ENCODE peak calls at places on chromosomes 12 and 14, in six cellular contexts. S is epithelial cell of proximal tubule, X is heart left ventricle, P is fibroblast of mammary gland, Q is astrocyte of the spinal cord, R is AG09319. J is an unnamed sample.

GRCh38 chr14:33871394-33871793 is 79.5 kb downstream of the EGLN3 start:
- DNase-seq in S (no peak), X (no peak), P (no peak), Q (no peak), R (no peak), J (no peak)

GRCh38 chr12:16884056-16884455 is 278.1 kb upstream of the LMO3 start:
- DNase-seq in S (no peak), X (no peak), P (peak; percentile 0), Q (no peak), R (no peak), J (no peak)

GRCh38 chr12:123896786-123897185 is 75.8 kb downstream of the CCDC92 start:
- DNase-seq in S (no peak), X (no peak), P (peak; percentile 77), Q (no peak), R (peak; percentile 88), J (peak; percentile 43)

GRCh38 chr14:91246051-91246852 is 1.7 kb upstream of the GPR68 start:
- DNase-seq in S (no peak), X (no peak), P (no peak), Q (no peak), R (no peak), J (no peak)

GRCh38 chr12:65818454-65819382 is 5.6 kb upstream of the HMGA2 start:
- DNase-seq in S (no peak), X (no peak), P (no peak), Q (peak; percentile 43), R (no peak), J (peak; percentile 77)

GRCh38 chr14:20652996-20653975 is 11.8 kb upstream of the OR6S1 start:
- DNase-seq in S (no peak), X (no peak), P (peak; percentile 92), Q (peak; percentile 42), R (peak; percentile 56), J (peak; percentile 85)

GRCh38 chr14:47509957-47510356 is 165.4 kb downstream of the MDGA2 start:
- DNase-seq in S (no peak), X (no peak), P (no peak), Q (no peak), R (no peak), J (no peak)

GRCh38 chr14:81384900-81385299 is 15.2 kb downstream of the STON2 start:
- DNase-seq in S (peak; percentile 94), X (no peak), P (peak; percentile 51), Q (peak; percentile 84), R (peak; percentile 83), J (no peak)

GRCh38 chr12:53726342-53726741 is 910 bp downstream of the CALCOCO1 start:
- DNase-seq in S (no peak), X (no peak), P (no peak), Q (no peak), R (no peak), J (no peak)

GRCh38 chr12:91091916-91092715 is 19.2 kb downstream of the LUM start:
- DNase-seq in S (no peak), X (no peak), P (peak; percentile 23), Q (peak; percentile 29), R (no peak), J (no peak)

GRCh38 chr12:4169522-4169921 is 104.0 kb upstream of the CCND2 start:
- DNase-seq in S (no peak), X (no peak), P (no peak), Q (no peak), R (no peak), J (no peak)

GRCh38 chr14:85501751-85502150 is 28.2 kb upstream of the FLRT2 start:
- DNase-seq in S (no peak), X (no peak), P (no peak), Q (no peak), R (no peak), J (no peak)

GRCh38 chr12:46217686-46218508 is 50.9 kb downstream of the SLC38A1 start:
- DNase-seq in S (no peak), X (no peak), P (no peak), Q (no peak), R (no peak), J (no peak)

DNA sequence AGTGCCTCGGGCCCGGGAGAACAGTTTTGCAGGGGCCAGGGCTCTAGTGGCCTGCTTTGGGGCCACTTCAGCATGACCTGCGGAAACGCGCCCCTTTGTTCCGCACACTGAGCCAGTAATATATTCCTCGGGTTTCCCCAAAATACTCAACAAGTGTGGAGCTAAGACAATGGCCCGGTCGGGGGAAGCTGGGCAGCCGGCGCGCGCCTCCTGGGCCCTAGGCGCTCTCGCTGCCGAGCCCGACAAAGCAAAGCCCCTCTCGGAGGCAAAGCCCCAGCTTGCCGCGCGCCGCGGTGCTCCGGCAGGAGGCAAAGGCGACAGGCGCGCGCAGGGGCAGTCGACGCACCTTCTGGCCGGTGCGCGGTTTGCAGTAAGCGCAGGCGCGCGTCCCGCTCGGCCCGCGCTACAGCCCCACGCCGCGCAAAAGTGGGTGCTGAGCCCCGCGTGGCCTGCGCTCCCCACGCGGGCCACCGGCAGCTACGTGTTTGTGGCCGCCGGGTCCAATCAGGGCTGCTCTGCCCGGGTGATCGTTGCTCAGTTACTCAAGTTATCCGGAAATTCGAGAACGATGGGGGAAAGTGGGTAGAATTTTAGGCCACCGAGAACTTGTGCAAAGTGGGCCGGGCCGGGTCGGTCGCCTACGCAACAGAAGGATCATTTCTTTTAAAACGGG is 3.2 kb downstream of the RFX4 start:
- DNase-seq in S (no peak), X (no peak), P (no peak), Q (no peak), R (no peak), J (no peak)
- TF ChIP-seq CTCF in S (no peak), X (no peak), P (no peak), Q (no peak), R (no peak), J (no peak)

DNA sequence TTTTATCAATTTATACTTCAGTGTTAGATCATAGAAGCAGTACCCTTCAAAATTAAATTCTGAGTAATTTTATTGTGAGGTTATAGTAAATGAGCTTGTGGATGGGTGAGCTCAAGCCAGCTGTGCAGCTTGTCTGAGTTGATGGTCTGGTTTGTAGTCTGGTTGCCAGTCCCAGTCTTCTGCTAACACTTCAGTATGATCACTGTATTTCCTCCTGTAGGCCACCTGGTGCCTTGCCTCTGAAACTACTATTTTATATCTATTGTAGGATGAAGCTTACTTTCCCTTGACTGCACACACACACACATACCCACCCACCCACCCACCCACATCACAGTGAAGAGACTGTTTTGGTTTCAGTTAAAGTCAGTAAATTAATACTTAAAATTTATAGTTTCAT is 496.4 kb downstream of the PCNX1 start:
- DNase-seq in S (no peak), X (no peak), P (peak; percentile 40), Q (peak; percentile 36), R (no peak), J (peak; percentile 31)
- TF ChIP-seq CTCF in S (no peak), X (no peak), P (peak; percentile 13), Q (peak; percentile 9), R (no peak), J (peak; percentile 34)

GRCh38 chr14:69260979-69261605 is 1.1 kb downstream of the GALNT16 start:
- DNase-seq in S (no peak), X (peak; percentile 70), P (no peak), Q (no peak), R (no peak), J (no peak)
- TF ChIP-seq CTCF in S (peak; percentile 58), X (peak; percentile 81), P (peak; percentile 15), Q (peak; percentile 44), R (peak; percentile 31), J (peak; percentile 75)

GRCh38 chr12:69154585-69155363 is 84.6 kb upstream of the CPSF6 start:
- DNase-seq in S (no peak), X (peak; percentile 47), P (peak; percentile 72), Q (peak; percentile 52), R (peak; percentile 15), J (peak; percentile 31)
- TF ChIP-seq CTCF in S (peak; percentile 96), X (peak; percentile 88), P (peak; percentile 97), Q (peak; percentile 95), R (peak; percentile 96), J (peak; percentile 99)

DNA sequence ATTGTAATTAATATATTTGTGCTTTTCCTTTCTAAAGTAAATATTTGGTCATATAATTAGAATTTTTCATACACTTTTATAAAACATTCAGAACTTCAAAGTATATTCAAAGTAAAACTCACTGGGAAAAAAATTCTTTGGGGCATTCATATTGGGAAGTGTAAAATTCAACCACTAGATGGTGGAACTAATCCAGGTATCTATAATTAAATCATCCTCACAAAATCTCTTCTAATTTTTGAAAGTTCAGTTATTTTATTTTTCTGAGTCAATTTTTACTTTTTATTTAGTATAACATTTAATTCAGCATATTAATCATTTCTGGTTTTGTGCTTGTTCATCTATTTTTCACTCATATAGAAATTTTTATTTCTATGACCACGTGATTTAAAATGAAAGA is 81.0 kb downstream of the NTS start:
- DNase-seq in S (no peak), X (no peak), P (peak; percentile 4), Q (peak; percentile 18), R (no peak), J (no peak)
- TF ChIP-seq CTCF in S (peak; percentile 44), X (no peak), P (peak; percentile 15), Q (peak; percentile 4), R (no peak), J (peak; percentile 54)

GRCh38 chr14:99649643-99650042 is 4.7 kb downstream of the HHIPL1 start:
- DNase-seq in S (no peak), X (no peak), P (no peak), Q (no peak), R (no peak), J (no peak)

GRCh38 chr14:99654235-99655000 is 9.5 kb downstream of the HHIPL1 start:
- DNase-seq in S (peak; percentile 29), X (no peak), P (peak; percentile 78), Q (peak; percentile 78), R (peak; percentile 63), J (peak; percentile 58)

GRCh38 chr14:99650189-99650588 is 5.3 kb downstream of the HHIPL1 start:
- DNase-seq in S (no peak), X (no peak), P (no peak), Q (no peak), R (no peak), J (no peak)

GRCh38 chr14:99653618-99654017 is 8.7 kb downstream of the HHIPL1 start:
- DNase-seq in S (no peak), X (no peak), P (no peak), Q (no peak), R (no peak), J (no peak)

GRCh38 chr14:99651953-99652746 is 7.2 kb downstream of the HHIPL1 start:
- DNase-seq in S (no peak), X (no peak), P (no peak), Q (no peak), R (no peak), J (no peak)
- TF ChIP-seq CTCF in S (no peak), X (no peak), P (no peak), Q (no peak), R (no peak), J (no peak)

GRCh38 chr14:53217283-53217994 is 64.3 kb upstream of the DDHD1 start:
- DNase-seq in S (no peak), X (peak; percentile 83), P (peak; percentile 53), Q (peak; percentile 52), R (peak; percentile 4), J (no peak)
- TF ChIP-seq CTCF in S (peak; percentile 36), X (peak; percentile 54), P (no peak), Q (peak; percentile 38), R (peak; percentile 28), J (peak; percentile 70)

GRCh38 chr12:114846771-114847170 is 162.8 kb upstream of the TBX3 start:
- DNase-seq in S (no peak), X (no peak), P (no peak), Q (no peak), R (no peak), J (no peak)
- TF ChIP-seq CTCF in S (no peak), X (no peak), P (no peak), Q (no peak), R (no peak), J (no peak)

GRCh38 chr14:65604946-65605345 is 192.4 kb downstream of the FUT8 start:
- DNase-seq in S (no peak), X (no peak), P (no peak), Q (peak; percentile 18), R (no peak), J (no peak)
- TF ChIP-seq CTCF in S (no peak), X (no peak), P (peak; percentile 19), Q (peak; percentile 17), R (peak; percentile 19), J (peak; percentile 69)

GRCh38 chr12:120453977-120454376 is 7.7 kb downstream of the GATC start:
- DNase-seq in S (no peak), X (no peak), P (peak; percentile 44), Q (peak; percentile 20), R (no peak), J (no peak)
- TF ChIP-seq CTCF in S (peak; percentile 70), X (peak; percentile 39), P (peak; percentile 84), Q (peak; percentile 79), R (peak; percentile 49), J (peak; percentile 77)

J was measured in HFFc6.